ENCODE peak calls at places on chromosomes 1 and 21, in six cellular contexts. A is suprapubic skin; K is CD4-positive, alpha-beta T cell; U is HFFc6; S is lower leg skin; F is astrocyte of the spinal cord. R is an unnamed sample.

GRCh38 chr21:42781150-42781980 is 98.0 kb downstream of the WDR4 start:
- DNase-seq in A (no peak), K (no peak), S (no peak), U (no peak), F (no peak), R (peak)

GRCh38 chr1:85153149-85153891 is 47.5 kb downstream of the SYDE2 start:
- DNase-seq in U (no peak), F (no peak), S (no peak), K (no peak), A (no peak), R (no peak)

GRCh38 chr1:225849905-225850304 is 32.3 kb downstream of the TMEM63A start:
- DNase-seq in U (no peak), A (no peak), K (no peak), F (no peak), S (no peak), R (no peak)

GRCh38 chr1:167683226-167683625 is 38.6 kb upstream of the MPZL1 start:
- DNase-seq in S (no peak), A (no peak), U (no peak), F (no peak), K (no peak), R (no peak)

GRCh38 chr1:242083742-242084141 is 84.8 kb upstream of the MAP1LC3C start:
- DNase-seq in S (no peak), U (no peak), F (no peak), K (no peak), A (no peak), R (no peak)

GRCh38 chr21:31173881-31174555 is 135.7 kb upstream of the KRTAP19-8 start:
- DNase-seq in U (no peak), S (peak), F (no peak), A (no peak), K (peak), R (no peak)

GRCh38 chr1:15243275-15244043 is 3.6 kb upstream of the FHAD1 start:
- DNase-seq in S (no peak), K (no peak), U (no peak), F (no peak), A (no peak), R (no peak)

GRCh38 chr1:92516574-92516973 is 29.8 kb upstream of the GFI1 start:
- DNase-seq in A (no peak), F (no peak), S (no peak), U (no peak), K (no peak), R (no peak)

GRCh38 chr1:24085546-24085945 is 26.4 kb downstream of the MYOM3 start:
- DNase-seq in S (no peak), F (peak), K (no peak), A (no peak), U (peak), R (no peak)

GRCh38 chr1:42259739-42260064 is 75.3 kb downstream of the FOXJ3 start:
- DNase-seq in U (peak), A (no peak), F (no peak), K (no peak), S (no peak), R (no peak)

GRCh38 chr1:1989759-1990158 is 13.8 kb downstream of the CFAP74 start:
- DNase-seq in S (no peak), U (no peak), A (no peak), K (no peak), F (no peak), R (no peak)

GRCh38 chr1:33396188-33397124 is 34.4 kb downstream of the PHC2 start:
- DNase-seq in F (no peak), S (no peak), U (no peak), A (no peak), K (no peak), R (no peak)

GRCh38 chr1:16183765-16184556 is 28.1 kb upstream of the EPHA2 start:
- DNase-seq in S (no peak), K (no peak), U (no peak), F (no peak), A (no peak), R (no peak)

GRCh38 chr1:179144621-179145020 is 62.8 kb downstream of the TOR3A start:
- DNase-seq in U (no peak), F (no peak), A (no peak), S (no peak), K (no peak), R (no peak)

GRCh38 chr1:68213843-68214242 is 18.5 kb downstream of the WLS start:
- DNase-seq in A (peak), F (peak), K (no peak), U (peak), S (peak), R (no peak)

GRCh38 chr1:53127546-53127945 is 14.9 kb downstream of the SLC1A7 start:
- DNase-seq in K (no peak), A (peak), S (no peak), F (no peak), U (no peak), R (no peak)

GRCh38 chr1:11943619-11944018 is 9.1 kb downstream of the PLOD1 start:
- DNase-seq in A (no peak), U (no peak), F (no peak), S (no peak), K (no peak), R (no peak)

GRCh38 chr1:182205378-182206022 is 144.0 kb upstream of the ZNF648 start:
- DNase-seq in K (no peak), F (no peak), A (no peak), S (no peak), U (no peak), R (no peak)

GRCh38 chr1:101284021-101284420 is 47.2 kb downstream of the S1PR1 start:
- DNase-seq in K (peak), A (no peak), U (no peak), F (no peak), S (no peak), R (no peak)

GRCh38 chr1:229893762-229894444 is 173.1 kb upstream of the GALNT2 start:
- DNase-seq in S (no peak), F (no peak), K (no peak), A (no peak), U (no peak), R (no peak)

GRCh38 chr1:165903672-165904071 is 76.3 kb downstream of the UCK2 start:
- DNase-seq in K (no peak), F (peak), U (peak), S (peak), A (no peak), R (no peak)

GRCh38 chr1:69976896-69977295 is 228.5 kb downstream of the LRRC40 start:
- DNase-seq in A (no peak), F (peak), S (no peak), K (no peak), U (no peak), R (no peak)

GRCh38 chr1:201985355-201985754 is 2.9 kb downstream of the RNPEP start:
- DNase-seq in U (no peak), K (no peak), S (no peak), F (no peak), A (no peak), R (no peak)

GRCh38 chr1:27141266-27142003 is 13.5 kb downstream of the SLC9A1 start:
- DNase-seq in F (no peak), A (no peak), U (no peak), S (no peak), K (no peak), R (no peak)

GRCh38 chr1:25641329-25641725 is 24.7 kb downstream of the MAN1C1 start:
- DNase-seq in K (no peak), A (no peak), F (no peak), S (no peak), U (no peak), R (no peak)

GRCh38 chr21:36964832-36965719 is 1.4 kb downstream of the HLCS start:
- DNase-seq in F (no peak), K (no peak), U (no peak), S (no peak), A (no peak), R (no peak)

DNA sequence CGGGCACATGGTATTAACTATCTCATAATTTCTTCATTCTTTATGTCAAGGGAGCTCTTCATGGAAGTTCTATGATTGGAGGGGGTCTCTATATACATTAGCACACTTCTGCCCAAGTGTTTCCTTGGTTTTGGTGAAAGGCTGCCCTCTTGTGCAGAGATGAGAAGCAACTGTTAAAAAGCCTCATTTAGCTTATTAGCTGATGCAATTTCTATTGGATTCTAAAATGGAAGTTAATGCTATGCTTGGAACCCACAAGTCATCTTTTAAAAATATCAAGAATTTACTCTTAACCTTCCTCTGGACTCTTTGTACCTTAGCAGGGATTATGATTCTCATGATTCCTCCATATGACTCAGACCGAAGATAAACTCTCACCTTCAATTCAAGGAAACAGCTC is 328.9 kb downstream of the PTBP2 start:
- DNase-seq in S (no peak), K (no peak), F (peak), U (peak), A (no peak), R (no peak)
- TF ChIP-seq CTCF in S (no peak), K (no peak), F (peak), U (peak), A (no peak), R (peak)

DNA sequence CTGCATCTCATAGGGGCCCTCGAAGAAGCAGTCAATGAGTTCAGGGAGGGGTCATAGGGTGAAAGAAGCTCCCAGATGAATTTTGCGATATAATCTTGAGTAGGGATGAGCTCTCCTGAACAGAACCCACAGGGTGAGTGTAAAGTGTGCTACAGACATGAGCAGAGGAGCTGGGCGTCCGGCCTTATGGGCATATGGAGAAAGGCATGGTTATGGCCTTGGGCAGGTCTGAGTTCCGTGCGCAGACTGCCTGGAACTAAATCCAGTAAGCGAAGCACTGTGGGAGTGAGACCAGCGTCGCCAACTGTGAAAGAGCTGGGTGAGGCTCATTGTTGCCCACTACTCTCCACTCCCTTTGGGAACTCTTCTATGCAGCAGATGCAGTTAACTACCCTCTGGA is 28.7 kb downstream of the NSL1 start:
- DNase-seq in A (no peak), U (no peak), F (no peak), S (no peak), K (no peak), R (no peak)
- TF ChIP-seq CTCF in A (no peak), U (no peak), F (no peak), S (no peak), K (no peak), R (no peak)

GRCh38 chr1:78553859-78554258 is 63.1 kb downstream of the PTGFR start:
- DNase-seq in U (no peak), F (no peak), A (no peak), K (no peak), S (no peak), R (no peak)
- TF ChIP-seq CTCF in U (peak), F (peak), A (no peak), K (no peak), S (no peak), R (no peak)

GRCh38 chr1:61120998-61121397 is 38.6 kb downstream of the NFIA start:
- DNase-seq in S (no peak), F (peak), K (no peak), A (no peak), U (no peak), R (no peak)
- TF ChIP-seq CTCF in S (no peak), F (no peak), K (no peak), A (no peak), U (no peak), R (no peak)

DNA sequence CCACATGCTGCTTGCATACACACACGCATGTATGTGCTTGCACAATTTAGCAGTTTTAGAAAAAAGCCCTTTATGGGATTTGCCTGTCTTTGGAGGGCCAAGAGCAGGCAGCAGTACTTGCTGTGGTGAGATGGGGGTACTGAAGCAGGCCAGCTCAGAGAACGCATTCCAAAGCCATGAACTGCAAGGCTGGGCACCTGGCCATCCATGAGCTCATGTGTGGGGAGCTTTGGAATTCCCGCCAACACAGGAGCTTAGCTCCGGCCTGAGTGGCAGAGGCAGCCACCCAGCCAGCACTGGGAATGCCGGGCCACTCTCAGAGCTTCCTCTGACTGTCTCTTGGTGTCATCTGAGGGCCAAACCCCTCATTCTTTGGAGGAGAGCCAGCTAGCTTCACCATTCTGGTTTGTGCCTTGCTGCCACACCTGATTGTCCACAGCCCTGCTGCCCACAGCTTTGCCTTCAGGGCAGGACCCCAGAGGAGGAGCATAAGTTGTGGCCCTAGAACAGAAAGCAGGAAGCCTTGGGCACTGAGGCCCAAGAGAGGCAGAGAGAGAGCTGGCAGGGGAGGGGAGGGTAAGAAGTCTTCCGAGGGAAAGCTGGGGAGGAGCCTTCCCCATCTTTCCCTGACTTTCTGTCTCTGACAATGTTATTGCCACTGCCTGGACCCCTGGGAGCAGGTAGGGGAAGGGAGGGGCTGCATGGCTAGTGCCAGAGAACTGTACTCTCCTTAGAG is 92.1 kb upstream of the POU3F1 start:
- DNase-seq in F (peak), U (peak), A (no peak), S (peak), K (no peak), R (no peak)
- TF ChIP-seq CTCF in F (peak), U (peak), A (no peak), S (no peak), K (no peak), R (no peak)

GRCh38 chr1:19438552-19439196 is 46.7 kb downstream of the CAPZB start:
- DNase-seq in A (no peak), S (no peak), K (no peak), U (no peak), F (no peak), R (no peak)

GRCh38 chr1:19436716-19437476 is 48.4 kb downstream of the CAPZB start:
- DNase-seq in A (peak), U (no peak), S (peak), F (no peak), K (no peak), R (no peak)

GRCh38 chr1:19437911-19438310 is 47.4 kb downstream of the CAPZB start:
- DNase-seq in U (no peak), A (peak), F (peak), S (no peak), K (no peak), R (no peak)

GRCh38 chr1:19441048-19441447 is 44.3 kb downstream of the CAPZB start:
- DNase-seq in S (no peak), K (no peak), U (no peak), A (no peak), F (no peak), R (no peak)

GRCh38 chr1:19439464-19440171 is 45.7 kb downstream of the CAPZB start:
- DNase-seq in S (no peak), U (no peak), K (peak), A (no peak), F (no peak), R (no peak)
- TF ChIP-seq CTCF in S (no peak), U (peak), K (peak), A (no peak), F (peak), R (peak)

DNA sequence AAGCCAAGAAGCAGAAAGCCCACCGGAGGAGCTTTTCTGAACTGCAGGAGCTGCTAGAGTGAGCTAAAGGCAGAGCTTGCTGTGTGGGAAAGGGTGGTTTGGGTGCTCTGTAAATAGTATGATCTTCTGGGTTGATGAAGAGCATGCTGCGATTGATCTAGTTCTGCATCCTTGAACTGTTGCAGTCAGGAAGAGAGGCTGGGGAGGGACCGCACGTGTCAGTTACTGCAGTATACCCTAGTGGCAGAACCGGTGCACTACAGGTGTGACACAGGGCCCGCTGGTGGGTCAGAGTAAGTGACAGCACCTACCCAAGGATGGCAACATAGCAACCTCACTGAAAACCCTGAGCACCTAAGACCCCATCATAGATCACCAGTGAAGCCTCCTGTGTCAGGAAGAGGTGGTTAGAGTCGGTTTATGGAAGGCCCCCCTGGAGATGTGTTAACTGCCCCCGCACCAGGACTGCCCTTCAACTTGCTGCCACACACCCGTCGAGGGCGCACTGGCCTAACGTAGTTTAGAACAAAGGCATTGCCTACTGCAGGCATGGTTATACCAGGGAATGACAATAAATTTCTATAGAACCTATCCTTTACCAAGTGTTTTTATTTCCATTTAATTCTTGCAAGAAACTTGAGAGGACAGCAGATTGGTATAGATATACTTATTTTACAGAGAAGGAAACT is 146.0 kb upstream of the KIAA0040 start:
- DNase-seq in F (no peak), S (no peak), K (peak), A (no peak), U (no peak), R (peak)
- TF ChIP-seq CTCF in F (peak), S (no peak), K (peak), A (no peak), U (no peak), R (peak)